ENCODE peak calls at places on chromosomes 13 and 19, in four cellular contexts. N is IMR-90, F is H9, D is H1. S is an unnamed sample.
A peak's percentile ranks its signal among the peaks of the same experiment; 100 is the strongest.

GRCh38 chr19:13078897-13079541 is 23.6 kb downstream of the LYL1 start:
- DNase-seq in D (no peak), N (no peak), F (no peak), S (no peak)

GRCh38 chr19:35223856-35224505 is 4.6 kb downstream of the FAM187B start:
- DNase-seq in N (no peak), F (no peak), D (no peak), S (no peak)

GRCh38 chr13:50650936-50651638 is 192.4 kb downstream of the DLEU7 start:
- DNase-seq in N (peak; percentile 46), F (no peak), D (no peak), S (no peak)

GRCh38 chr13:95605426-95606125 is 38.9 kb downstream of the DZIP1 start:
- DNase-seq in F (no peak), D (no peak), N (no peak), S (no peak)

GRCh38 chr19:41233748-41234240 is 14.8 kb downstream of the AXL start:
- DNase-seq in F (no peak), N (no peak), D (no peak), S (no peak)

GRCh38 chr19:37353968-37354367 is 16.9 kb upstream of the ZNF527 start:
- DNase-seq in D (no peak), F (no peak), N (no peak), S (no peak)

GRCh38 chr13:93226623-93227279 is at the start of gene GPC6:
- DNase-seq in N (peak; percentile 95), F (peak; percentile 61), D (no peak), S (peak; percentile 96)

GRCh38 chr13:77521595-77522367 is 13.7 kb upstream of the SCEL start:
- DNase-seq in D (no peak), F (peak; percentile 55), N (no peak), S (peak; percentile 96)

GRCh38 chr13:36822786-36823185 is 3.8 kb downstream of the RFXAP start:
- DNase-seq in N (peak; percentile 15), F (no peak), D (no peak), S (no peak)

GRCh38 chr13:98320561-98321105 is 143.6 kb upstream of the RNF113B start:
- DNase-seq in N (no peak), F (no peak), D (no peak), S (peak; percentile 83)

DNA sequence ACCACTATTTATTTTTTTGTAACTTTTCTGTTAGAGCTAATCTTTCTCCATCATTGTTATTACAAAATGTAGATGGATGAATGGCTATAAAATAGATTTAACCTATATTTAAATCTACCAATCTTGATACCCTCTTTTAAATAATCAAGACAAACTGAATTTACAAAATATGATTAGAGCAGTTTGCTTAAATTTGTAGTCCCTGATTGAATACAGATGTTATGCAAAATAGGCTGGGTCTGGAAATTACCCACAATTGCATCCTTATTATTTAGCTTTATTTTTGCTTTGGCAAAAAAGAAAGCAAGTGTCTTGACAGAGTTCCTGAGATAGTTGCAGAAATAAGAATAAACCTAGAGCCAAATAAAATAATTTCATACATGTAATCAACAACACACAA is 352.8 kb downstream of the KLF12 start:
- DNase-seq in D (no peak), F (no peak), N (no peak), S (no peak)
- H3K56ac ChIP-seq in D (no peak overlapping the region), F (no peak overlapping the region), N (no peak overlapping the region), S (no peak overlapping the region)

DNA sequence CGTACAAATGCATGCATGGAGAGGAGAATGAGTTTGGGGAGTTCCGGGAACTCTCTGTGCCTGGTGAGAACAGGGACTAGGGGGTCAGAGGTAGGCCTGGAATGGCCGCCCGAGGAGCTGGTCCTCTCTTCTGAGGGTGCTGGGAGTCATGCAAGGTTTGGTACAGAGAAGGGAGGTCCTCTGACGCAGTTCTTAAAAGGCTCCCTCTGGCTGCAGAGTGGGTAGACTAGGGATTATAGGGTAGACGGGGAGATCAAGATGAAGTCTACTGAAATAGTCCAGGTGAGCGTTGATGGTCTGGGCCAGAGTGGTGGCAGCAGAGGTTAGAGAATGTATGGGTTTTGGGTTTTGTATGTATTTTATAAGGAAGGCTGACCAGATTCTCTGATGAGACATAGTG is 796 bp downstream of the ZNF304 start:
- DNase-seq in D (no peak), N (peak; percentile 4), F (no peak), S (peak; percentile 14)
- H2AK5ac ChIP-seq in D (no peak overlapping the region), N (peak overlapping the region; percentile 62), F (no peak overlapping the region), S (no peak overlapping the region)

DNA sequence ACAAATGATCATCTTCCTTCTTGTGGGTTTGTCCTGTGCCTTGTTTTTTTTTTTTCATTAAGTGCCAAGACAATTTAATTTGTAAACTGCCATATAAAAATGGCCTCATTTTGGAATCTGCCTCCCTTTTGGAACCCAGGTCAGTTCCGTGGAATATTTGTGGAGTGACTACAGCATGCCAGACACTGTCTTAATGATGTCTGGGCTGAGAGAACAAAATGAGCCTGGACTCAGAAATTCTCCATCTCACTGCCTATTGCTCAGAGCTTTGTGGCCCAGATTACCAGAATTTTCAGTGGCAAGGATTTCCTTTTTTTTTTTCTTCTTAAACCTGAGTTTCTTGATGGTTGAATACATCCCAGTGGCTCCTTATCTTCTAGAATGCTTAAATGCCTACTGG is 340.6 kb downstream of the ENOX1 start:
- DNase-seq in N (no peak), D (no peak), F (no peak), S (no peak)
- H3K56ac ChIP-seq in N (no peak overlapping the region), D (no peak overlapping the region), F (no peak overlapping the region), S (no peak overlapping the region)

GRCh38 chr13:111517641-111518010 is 197.2 kb downstream of the TEX29 start:
- DNase-seq in N (no peak), F (no peak), D (no peak), S (peak; percentile 12)
- H2AK5ac ChIP-seq in N (no peak overlapping the region), F (no peak overlapping the region), D (peak overlapping the region; percentile 54), S (no peak overlapping the region)

DNA sequence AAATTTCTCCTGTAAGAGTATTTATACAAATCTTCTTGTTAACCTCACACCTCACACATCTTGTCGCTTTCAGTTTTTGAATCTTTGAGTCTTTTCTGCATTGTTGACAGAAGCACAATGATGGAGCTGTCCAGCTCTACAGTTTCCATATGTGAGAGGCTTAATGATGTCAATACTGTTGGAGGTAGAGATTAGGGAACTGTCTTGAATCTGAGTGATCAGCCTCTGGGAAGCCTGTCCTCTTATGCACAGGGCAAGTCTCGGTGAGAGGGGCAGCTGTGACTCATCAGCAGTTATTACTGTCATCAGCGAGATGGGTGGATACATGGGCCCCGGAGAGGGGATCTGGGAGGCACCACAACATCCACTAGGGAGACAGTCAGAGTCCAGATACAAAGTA is 4.6 kb upstream of the ITGBL1 start:
- DNase-seq in N (peak; percentile 51), D (no peak), F (no peak), S (peak; percentile 4)
- H3K56ac ChIP-seq in N (no peak overlapping the region), D (no peak overlapping the region), F (no peak overlapping the region), S (no peak overlapping the region)

DNA sequence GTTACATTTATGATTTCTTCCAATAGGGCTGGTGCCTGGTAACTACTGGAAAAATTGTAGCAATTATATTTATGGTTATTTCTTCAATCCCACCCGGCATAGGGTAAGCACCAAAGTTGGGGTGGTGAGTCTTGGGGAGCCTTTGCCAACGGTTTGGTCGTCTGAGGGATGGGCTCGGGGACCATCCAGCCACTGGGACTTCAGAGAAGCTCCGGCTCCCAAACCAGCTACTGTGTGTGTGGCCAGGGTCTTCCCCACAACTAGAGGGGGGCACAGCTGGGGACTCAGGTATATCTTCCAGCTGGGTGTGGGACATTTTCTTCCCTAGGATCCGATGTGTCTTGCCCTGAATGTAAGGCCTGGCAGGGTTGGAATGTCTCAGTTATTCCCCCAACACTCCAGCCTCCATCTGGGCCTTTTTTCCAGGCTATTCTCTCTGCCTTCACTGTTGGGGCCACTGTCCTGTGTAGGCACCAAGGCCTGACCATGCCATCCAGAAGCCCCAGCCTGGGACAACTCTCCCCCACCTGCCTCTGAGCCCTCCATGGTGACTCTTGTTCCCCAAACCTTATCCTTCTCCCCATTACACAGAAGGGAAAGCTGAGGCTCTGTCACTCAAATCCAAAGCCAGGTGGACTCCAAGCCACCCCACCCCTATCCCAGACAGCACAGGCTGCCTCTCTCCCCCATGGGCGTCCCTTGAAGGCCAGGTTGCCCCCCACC is 1.1 kb upstream of the IFI30 start:
- DNase-seq in D (no peak), F (no peak), N (no peak), S (no peak)
- H2AK5ac ChIP-seq in D (peak overlapping the region; percentile 41), F (no peak overlapping the region), N (peak overlapping the region; percentile 5), S (no peak overlapping the region)

DNA sequence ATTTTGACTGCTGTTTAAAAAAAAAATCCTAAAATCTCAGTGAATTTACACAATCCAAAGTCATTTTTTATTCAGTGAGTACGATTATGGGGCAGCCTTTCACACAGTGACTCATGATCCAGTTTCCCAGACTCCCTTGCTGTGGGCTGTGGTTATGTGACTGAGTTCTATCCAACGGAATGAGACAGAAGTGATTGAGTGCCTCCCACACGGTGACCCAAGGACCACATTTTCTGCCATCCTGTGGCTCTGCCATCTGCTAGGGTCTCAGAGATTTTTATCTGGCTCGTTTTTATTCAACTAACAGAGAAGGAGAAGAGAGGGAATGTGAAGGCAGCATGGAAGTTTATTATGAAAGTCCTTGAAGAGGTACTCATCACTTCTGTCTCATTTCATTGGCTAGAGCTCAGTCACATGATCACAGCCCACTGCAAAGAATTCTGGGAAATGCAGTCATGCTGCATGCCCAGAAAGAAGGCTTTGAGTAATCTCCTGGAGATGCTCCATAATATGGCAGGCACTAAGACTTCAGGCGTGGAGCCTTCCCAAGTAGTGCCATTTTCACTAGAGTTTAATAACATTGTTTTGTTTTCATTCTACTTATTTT is 999.4 kb downstream of the UQCRFS1 start:
- DNase-seq in N (no peak), F (no peak), D (no peak), S (peak; percentile 49)
- H3K56ac ChIP-seq in N (no peak overlapping the region), F (no peak overlapping the region), D (no peak overlapping the region), S (no peak overlapping the region)

GRCh38 chr13:113999618-113999910 is 25.7 kb upstream of the C13orf46 start:
- DNase-seq in D (no peak), N (no peak), F (no peak), S (no peak)

GRCh38 chr13:114002771-114003321 is 29.0 kb upstream of the C13orf46 start:
- DNase-seq in N (no peak), F (no peak), D (no peak), S (no peak)

GRCh38 chr13:114000151-114001040 is 26.5 kb upstream of the C13orf46 start:
- DNase-seq in N (no peak), F (no peak), D (no peak), S (no peak)

GRCh38 chr13:114002009-114002544 is 28.2 kb upstream of the C13orf46 start:
- DNase-seq in D (no peak), N (no peak), F (no peak), S (peak; percentile 21)

GRCh38 chr13:114001331-114002008 is 27.6 kb upstream of the C13orf46 start:
- DNase-seq in N (no peak), F (no peak), D (no peak), S (no peak)
- H2AK5ac ChIP-seq in N (no peak overlapping the region), F (no peak overlapping the region), D (no peak overlapping the region), S (no peak overlapping the region)

DNA sequence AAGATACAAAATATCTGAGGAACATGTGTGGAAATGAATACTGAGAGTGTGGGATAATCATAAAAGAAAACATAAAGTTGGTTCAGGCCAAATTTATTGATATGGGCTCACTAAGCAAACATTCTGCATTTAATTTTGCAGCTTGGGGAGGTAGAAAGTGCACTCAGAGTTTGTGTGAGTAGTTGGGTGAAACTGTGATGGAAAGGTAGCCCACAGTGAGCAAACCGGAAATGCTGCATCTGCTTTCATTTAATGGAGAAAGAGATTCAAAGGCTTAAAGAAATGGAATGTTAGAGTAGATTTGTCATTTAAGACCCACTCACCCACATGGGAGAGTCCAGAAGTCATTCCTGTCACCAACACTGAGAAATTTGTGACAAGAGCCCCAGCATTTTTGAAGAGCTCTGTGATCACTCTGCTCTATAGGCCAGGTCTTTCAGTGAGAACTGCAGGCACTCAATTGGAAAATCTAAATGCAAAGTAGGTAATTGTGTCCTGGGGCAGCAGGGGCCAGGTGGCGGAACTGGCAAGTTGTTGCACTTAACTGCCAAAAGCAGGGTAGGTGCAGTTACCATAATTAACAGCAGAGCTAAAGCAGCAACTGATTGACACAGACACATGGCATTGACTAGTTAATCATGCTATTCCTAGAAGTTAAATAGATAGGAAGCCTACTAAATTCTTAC is 1228.3 kb upstream of the PCDH20 start:
- DNase-seq in F (peak; percentile 40), D (no peak), N (no peak), S (no peak)
- H3K56ac ChIP-seq in F (no peak overlapping the region), D (no peak overlapping the region), N (no peak overlapping the region), S (no peak overlapping the region)

GRCh38 chr19:14419038-14419813 is at the start of gene DDX39A:
- DNase-seq in F (peak; percentile 99), N (peak; percentile 99), D (peak; percentile 90), S (peak; percentile 100)
- H2AK5ac ChIP-seq in F (no peak within 1 kb of the TSS), N (peak within 1 kb of the TSS; percentile 84), D (no peak within 1 kb of the TSS), S (no peak within 1 kb of the TSS)